ENCODE peak calls at places on chromosomes 7 and 10, in eight cellular contexts. C is HFF-Myc, V is colonic mucosa, Y is cardiac muscle cell, G is AG04450, B is GM12865, U is OCI-LY7, P is H7. Q is an unnamed sample.

GRCh38 chr10:42961776-42962119 is 115.1 kb upstream of the RET start:
- DNase-seq in C (no peak), V (no peak), Y (no peak), G (no peak), B (no peak), U (no peak), P (no peak), Q (no peak)

GRCh38 chr10:35379226-35380137 is 43.2 kb downstream of the CCNY start:
- DNase-seq in C (no peak), V (no peak), Y (peak; percentile 89), G (peak; percentile 41), B (peak; percentile 78), U (peak; percentile 93), P (no peak), Q (no peak)

GRCh38 chr10:71812016-71812912 is 38.8 kb downstream of the PSAP start:
- DNase-seq in C (no peak), V (peak; percentile 76), Y (peak; percentile 70), G (no peak), B (peak; percentile 76), U (peak; percentile 80), P (peak; percentile 95), Q (peak; percentile 93)

GRCh38 chr7:149172534-149172920 is 22.8 kb upstream of the ZNF282 start:
- DNase-seq in C (no peak), V (no peak), Y (no peak), G (no peak), B (no peak), U (no peak), P (no peak), Q (no peak)

GRCh38 chr10:113520606-113521481 is 32.0 kb upstream of the HABP2 start:
- DNase-seq in C (no peak), V (peak; percentile 68), Y (peak; percentile 83), G (peak; percentile 45), B (peak; percentile 60), U (peak; percentile 47), P (peak; percentile 79), Q (peak; percentile 66)

GRCh38 chr10:116741391-116742351 is 695 bp downstream of the HSPA12A start:
- DNase-seq in C (no peak), V (no peak), Y (peak; percentile 30), G (no peak), B (no peak), U (no peak), P (peak; percentile 78), Q (no peak)

GRCh38 chr7:111841596-111842209 is 279.4 kb upstream of the IMMP2L start:
- DNase-seq in C (no peak), V (no peak), Y (no peak), G (no peak), B (no peak), U (no peak), P (no peak), Q (no peak)

GRCh38 chr10:123556736-123557135 is 109.4 kb upstream of the GPR26 start:
- DNase-seq in C (no peak), V (no peak), Y (no peak), G (no peak), B (no peak), U (no peak), P (peak; percentile 19), Q (no peak)

GRCh38 chr7:139095194-139095659 is 14.3 kb downstream of the ZC3HAV1 start:
- DNase-seq in C (no peak), V (peak; percentile 41), Y (no peak), G (no peak), B (peak; percentile 90), U (peak; percentile 90), P (peak; percentile 36), Q (peak; percentile 28)

GRCh38 chr10:73796766-73797165 is 11.4 kb downstream of the ZSWIM8 start:
- DNase-seq in C (no peak), V (no peak), Y (no peak), G (no peak), B (no peak), U (no peak), P (no peak), Q (no peak)

GRCh38 chr7:36128448-36129047 is 24.5 kb upstream of the EEPD1 start:
- DNase-seq in C (peak; percentile 71), V (peak; percentile 87), Y (peak; percentile 88), G (peak; percentile 73), B (no peak), U (peak; percentile 11), P (peak; percentile 56), Q (peak; percentile 85)

GRCh38 chr7:22662490-22663145 is 64.4 kb upstream of the IL6 start:
- DNase-seq in C (no peak), V (no peak), Y (no peak), G (no peak), B (peak; percentile 12), U (no peak), P (no peak), Q (no peak)

GRCh38 chr7:44136731-44137130 is 4.4 kb downstream of the MYL7 start:
- DNase-seq in C (no peak), V (no peak), Y (no peak), G (no peak), B (no peak), U (no peak), P (no peak), Q (no peak)

GRCh38 chr7:143391462-143392404 is 10.6 kb downstream of the ZYX start:
- DNase-seq in C (no peak), V (peak; percentile 55), Y (peak; percentile 91), G (peak; percentile 63), B (no peak), U (no peak), P (peak; percentile 58), Q (no peak)

GRCh38 chr10:100724531-100725027 is 20.8 kb upstream of the PAX2 start:
- DNase-seq in C (no peak), V (no peak), Y (no peak), G (no peak), B (no peak), U (no peak), P (peak; percentile 82), Q (no peak)
- H3K4me3 ChIP-seq in C (no peak overlapping the region), V (no peak overlapping the region), Y (no peak overlapping the region), G (no peak overlapping the region), B (no peak overlapping the region), U (no peak overlapping the region), P (no peak overlapping the region), Q (no peak overlapping the region)

GRCh38 chr10:55509168-55509567 is 708.1 kb upstream of the PCDH15 start:
- DNase-seq in C (no peak), V (no peak), Y (no peak), G (no peak), B (no peak), U (no peak), P (no peak), Q (no peak)
- H3K4me3 ChIP-seq in C (no peak overlapping the region), V (no peak overlapping the region), Y (no peak overlapping the region), G (peak overlapping the region; percentile 1), B (no peak overlapping the region), U (no peak overlapping the region), P (no peak overlapping the region), Q (no peak overlapping the region)

DNA sequence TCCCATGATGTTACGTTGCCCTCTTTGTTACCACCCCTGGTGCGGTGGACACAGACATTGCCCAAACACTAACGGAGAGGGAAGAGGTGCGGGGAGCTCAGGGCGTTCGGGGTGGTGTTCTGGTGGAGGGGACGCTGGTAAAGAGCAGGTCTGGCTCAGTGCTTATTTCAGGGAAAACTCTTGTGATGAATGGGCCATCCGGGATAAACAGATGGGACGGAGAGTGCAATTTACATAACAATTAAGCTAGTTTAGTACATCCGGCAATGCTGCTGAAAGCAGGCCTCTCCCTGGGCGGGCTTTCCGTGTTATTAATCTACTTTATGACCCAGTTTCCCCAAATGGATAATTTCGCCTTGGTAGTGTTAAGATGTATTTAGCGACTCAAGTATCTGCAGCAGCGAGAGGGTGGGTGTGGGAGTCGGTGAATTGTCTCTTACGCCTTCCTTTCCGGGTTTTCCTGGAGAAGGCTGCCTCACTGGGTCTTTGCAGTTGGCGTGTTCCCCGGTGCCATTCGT is 25.1 kb downstream of the FOXK1 start:
- DNase-seq in C (no peak), V (no peak), Y (no peak), G (no peak), B (no peak), U (no peak), P (peak; percentile 80), Q (no peak)
- H3K4me3 ChIP-seq in C (no peak overlapping the region), V (no peak overlapping the region), Y (no peak overlapping the region), G (no peak overlapping the region), B (no peak overlapping the region), U (no peak overlapping the region), P (peak overlapping the region; percentile 35), Q (no peak overlapping the region)

DNA sequence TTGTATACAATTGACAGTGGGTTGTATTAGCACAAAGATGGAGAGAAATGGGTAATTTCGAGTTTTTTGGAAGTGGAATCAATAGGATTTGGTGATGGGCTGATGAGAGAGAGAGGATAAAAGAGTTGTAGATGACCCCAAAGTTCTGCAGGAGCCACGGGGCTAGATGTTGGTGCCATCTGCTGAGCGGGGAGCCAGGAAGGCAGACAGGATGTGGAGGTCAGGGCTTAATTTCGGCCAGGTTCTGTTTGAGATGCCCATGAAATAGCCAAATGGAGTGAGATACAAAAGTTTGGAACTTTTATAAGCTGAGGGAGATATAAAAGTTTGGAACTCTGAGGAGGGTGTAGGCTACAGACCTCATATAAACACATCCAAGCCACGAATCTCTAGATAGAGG is 2.1 kb downstream of the GIMAP4 start:
- DNase-seq in C (no peak), V (no peak), Y (no peak), G (no peak), B (no peak), U (no peak), P (no peak), Q (no peak)
- H3K4me3 ChIP-seq in C (no peak overlapping the region), V (peak overlapping the region; percentile 27), Y (no peak overlapping the region), G (no peak overlapping the region), B (peak overlapping the region; percentile 52), U (no peak overlapping the region), P (no peak overlapping the region), Q (no peak overlapping the region)

GRCh38 chr10:95388072-95388471 is 97.3 kb upstream of the PDLIM1 start:
- DNase-seq in C (no peak), V (no peak), Y (no peak), G (no peak), B (no peak), U (no peak), P (no peak), Q (no peak)
- H3K4me3 ChIP-seq in C (no peak overlapping the region), V (no peak overlapping the region), Y (no peak overlapping the region), G (no peak overlapping the region), B (no peak overlapping the region), U (no peak overlapping the region), P (no peak overlapping the region), Q (no peak overlapping the region)

Q was measured in lower leg skin.